ENCODE peak calls at places on chromosome 6, in ten cellular contexts. Q is WTC11, U is uterus, Y is psoas muscle, J is tibial artery, X is HFFc6, E is GM12864, C is PC-9, K is nephron progenitor cell, W is GM10248. B is an unnamed sample.
A peak's percentile ranks its signal among the peaks of the same experiment; 100 is the strongest.

GRCh38 chr6:88301888-88302768 is 136.0 kb upstream of the CNR1 start:
- DNase-seq in Q (no peak), U (no peak), Y (no peak), J (no peak), X (no peak), E (no peak), C (no peak), K (no peak), W (no peak), B (no peak)

GRCh38 chr6:17493286-17493685 is 99.9 kb downstream of the CAP2 start:
- DNase-seq in Q (no peak), U (no peak), Y (no peak), J (no peak), X (peak; percentile 56), E (no peak), C (no peak), K (no peak), W (no peak), B (no peak)

GRCh38 chr6:10613077-10613476 is 81.3 kb downstream of the C6orf52 start:
- DNase-seq in Q (no peak), U (no peak), Y (no peak), J (no peak), X (no peak), E (no peak), C (no peak), K (no peak), W (no peak), B (no peak)

GRCh38 chr6:90940812-90941481 is 354.1 kb upstream of the MAP3K7 start:
- DNase-seq in Q (no peak), U (no peak), Y (no peak), J (no peak), X (peak; percentile 12), E (peak; percentile 76), C (peak; percentile 42), K (no peak), W (peak; percentile 46), B (no peak)

GRCh38 chr6:139627091-139627490 is 252.6 kb upstream of the CITED2 start:
- DNase-seq in Q (no peak), U (no peak), Y (no peak), J (no peak), X (no peak), E (no peak), C (no peak), K (no peak), W (no peak), B (no peak)

GRCh38 chr6:109695468-109695867 is 4.4 kb downstream of the FIG4 start:
- DNase-seq in Q (no peak), U (no peak), Y (no peak), J (no peak), X (no peak), E (no peak), C (no peak), K (no peak), W (no peak), B (no peak)

GRCh38 chr6:135267085-135267484 is 86.0 kb downstream of the MYB start:
- DNase-seq in Q (no peak), U (no peak), Y (no peak), J (no peak), X (no peak), E (no peak), C (no peak), K (no peak), W (no peak), B (no peak)

GRCh38 chr6:134937426-134937825 is 12.5 kb downstream of the ALDH8A1 start:
- DNase-seq in Q (no peak), U (no peak), Y (no peak), J (no peak), X (peak; percentile 28), E (no peak), C (no peak), K (no peak), W (no peak), B (no peak)

GRCh38 chr6:111918825-111919224 is 45.6 kb upstream of the FYN start:
- DNase-seq in Q (no peak), U (peak; percentile 18), Y (peak; percentile 39), J (no peak), X (peak; percentile 61), E (no peak), C (no peak), K (no peak), W (no peak), B (peak; percentile 24)

GRCh38 chr6:152746172-152746553 is 4.4 kb upstream of the VIP start:
- DNase-seq in Q (no peak), U (no peak), Y (no peak), J (no peak), X (peak; percentile 46), E (no peak), C (peak; percentile 37), K (no peak), W (no peak), B (no peak)

GRCh38 chr6:446418-447366 is 55.1 kb downstream of the IRF4 start:
- DNase-seq in Q (no peak), U (no peak), Y (no peak), J (no peak), X (no peak), E (no peak), C (no peak), K (no peak), W (no peak), B (peak; percentile 64)

DNA sequence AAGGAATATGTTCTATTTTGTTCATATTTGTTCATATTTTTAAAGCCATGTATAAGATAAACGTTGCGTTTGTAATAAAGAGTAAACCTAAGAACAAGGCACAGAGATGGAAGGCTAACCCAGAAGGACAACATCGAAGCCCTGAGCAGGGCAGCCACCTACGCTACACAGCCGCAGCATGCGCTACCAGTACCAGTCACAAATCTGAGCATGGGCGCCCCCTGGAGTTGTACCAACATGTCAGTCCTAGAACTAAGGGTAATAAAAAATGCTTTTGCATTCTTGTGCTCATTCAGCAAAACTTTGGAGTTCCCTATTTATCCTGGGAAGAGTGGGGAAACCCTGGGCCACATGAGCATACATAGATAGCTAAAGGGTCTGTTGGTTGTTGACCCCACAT is 70.6 kb downstream of the PLEKHG1 start:
- DNase-seq in Q (peak; percentile 35), U (no peak), Y (no peak), J (no peak), X (no peak), E (no peak), C (no peak), K (no peak), W (no peak), B (no peak)
- TF ChIP-seq CTCF in Q (peak; percentile 13), U (no peak), Y (no peak), J (no peak), X (no peak), E (no peak), C (no peak), K (no peak), W (no peak), B (no peak)

GRCh38 chr6:43175676-43176422 is 4.8 kb downstream of the SRF start:
- DNase-seq in Q (no peak), U (no peak), Y (no peak), J (no peak), X (no peak), E (no peak), C (no peak), K (no peak), W (no peak), B (no peak)

GRCh38 chr6:43176423-43176786 is 5.3 kb downstream of the SRF start:
- DNase-seq in Q (no peak), U (no peak), Y (no peak), J (no peak), X (no peak), E (no peak), C (no peak), K (no peak), W (no peak), B (no peak)

GRCh38 chr6:43172127-43173007 is 1.3 kb downstream of the SRF start:
- DNase-seq in Q (peak; percentile 48), U (peak; percentile 63), Y (peak; percentile 49), J (peak; percentile 46), X (no peak), E (no peak), C (no peak), K (peak; percentile 65), W (peak; percentile 46), B (peak; percentile 40)

GRCh38 chr6:43173496-43174262 is 2.6 kb downstream of the SRF start:
- DNase-seq in Q (no peak), U (no peak), Y (no peak), J (no peak), X (no peak), E (no peak), C (no peak), K (no peak), W (no peak), B (no peak)

GRCh38 chr6:43174263-43175112 is 3.4 kb downstream of the SRF start:
- DNase-seq in Q (peak; percentile 97), U (peak; percentile 95), Y (peak; percentile 96), J (peak; percentile 99), X (peak; percentile 99), E (peak; percentile 99), C (peak; percentile 98), K (peak; percentile 91), W (peak; percentile 98), B (peak; percentile 99)
- TF ChIP-seq CTCF in Q (no peak), U (peak; percentile 48), Y (peak; percentile 12), J (peak; percentile 23), X (peak; percentile 52), E (peak; percentile 6), C (no peak), K (no peak), W (no peak), B (peak; percentile 49)

GRCh38 chr6:49523901-49524300 is 24.2 kb downstream of the GLYATL3 start:
- DNase-seq in Q (no peak), U (no peak), Y (no peak), J (no peak), X (no peak), E (no peak), C (no peak), K (no peak), W (no peak), B (no peak)

GRCh38 chr6:49526598-49526997 is 23.9 kb upstream of the C6orf141 start:
- DNase-seq in Q (no peak), U (no peak), Y (no peak), J (no peak), X (no peak), E (no peak), C (no peak), K (no peak), W (no peak), B (no peak)

GRCh38 chr6:49522710-49523593 is 23.2 kb downstream of the GLYATL3 start:
- DNase-seq in Q (no peak), U (no peak), Y (no peak), J (no peak), X (no peak), E (no peak), C (no peak), K (no peak), W (no peak), B (no peak)

GRCh38 chr6:49527315-49527714 is 23.2 kb upstream of the C6orf141 start:
- DNase-seq in Q (no peak), U (no peak), Y (no peak), J (no peak), X (no peak), E (no peak), C (no peak), K (no peak), W (no peak), B (no peak)

GRCh38 chr6:49524541-49524940 is 24.8 kb downstream of the GLYATL3 start:
- DNase-seq in Q (no peak), U (no peak), Y (no peak), J (no peak), X (no peak), E (no peak), C (no peak), K (no peak), W (no peak), B (no peak)
- TF ChIP-seq CTCF in Q (no peak), U (no peak), Y (no peak), J (no peak), X (no peak), E (no peak), C (no peak), K (no peak), W (no peak), B (no peak)

GRCh38 chr6:149300563-149300962 is 16.9 kb upstream of the TAB2 start:
- DNase-seq in Q (no peak), U (no peak), Y (no peak), J (no peak), X (no peak), E (no peak), C (no peak), K (no peak), W (no peak), B (no peak)
- TF ChIP-seq CTCF in Q (no peak), U (no peak), Y (no peak), J (no peak), X (no peak), E (no peak), C (no peak), K (no peak), W (no peak), B (no peak)

B was measured in lower leg skin.